ENCODE peak calls at places on chromosomes 16 and 17, in six cellular contexts. W, C, Q, S, L and A are unnamed samples. For H3K4me1, the result is how much of the 10 kb centered on the place peaks cover.

GRCh38 chr17:38885728-38886642 is 16.1 kb downstream of the LASP1 start:
- DNase-seq in W (no peak), C (no peak), L (no peak), Q (no peak), S (no peak), A (no peak)

GRCh38 chr17:44004077-44004760 is at the start of gene NAGS:
- DNase-seq in W (peak), L (no peak), Q (no peak), C (no peak), S (peak), A (no peak)

GRCh38 chr16:83513006-83513755 is 294.6 kb upstream of the HSBP1 start:
- DNase-seq in L (no peak), Q (no peak), S (no peak), C (no peak), W (no peak), A (no peak)

GRCh38 chr16:71883849-71884638 is at the start of gene ZNF821:
- DNase-seq in L (peak), S (peak), C (no peak), W (peak), Q (peak), A (peak)

GRCh38 chr17:74797824-74798223 is 21.7 kb upstream of the NAT9 start:
- DNase-seq in W (no peak), Q (no peak), C (no peak), L (no peak), S (no peak), A (no peak)

GRCh38 chr17:60141111-60142018 is 8.4 kb upstream of the CA4 start:
- DNase-seq in S (no peak), C (no peak), W (no peak), L (peak), Q (no peak), A (no peak)

GRCh38 chr17:77332981-77333685 is 192.4 kb downstream of the SEC14L1 start:
- DNase-seq in S (peak), L (no peak), Q (no peak), C (no peak), W (peak), A (no peak)

GRCh38 chr17:82922646-82923045 is 82.8 kb upstream of the ZNF750 start:
- DNase-seq in L (no peak), Q (peak), S (no peak), W (no peak), C (no peak), A (no peak)

GRCh38 chr16:75281826-75282225 is 30.4 kb upstream of the BCAR1 start:
- DNase-seq in C (no peak), L (no peak), Q (no peak), W (no peak), S (no peak), A (no peak)

GRCh38 chr16:11139624-11140375 is 116.2 kb downstream of the SOCS1 start:
- DNase-seq in W (no peak), S (no peak), C (no peak), Q (no peak), L (no peak), A (no peak)

GRCh38 chr17:4664230-4664629 is 22.8 kb upstream of the ALOX15 start:
- DNase-seq in C (no peak), S (no peak), L (no peak), Q (no peak), W (no peak), A (no peak)

GRCh38 chr17:4657678-4658077 is 16.2 kb upstream of the ALOX15 start:
- DNase-seq in Q (no peak), S (no peak), W (no peak), C (no peak), L (no peak), A (no peak)

GRCh38 chr17:4663711-4664110 is 22.2 kb upstream of the ALOX15 start:
- DNase-seq in L (no peak), C (no peak), S (no peak), W (no peak), Q (no peak), A (no peak)

DNA sequence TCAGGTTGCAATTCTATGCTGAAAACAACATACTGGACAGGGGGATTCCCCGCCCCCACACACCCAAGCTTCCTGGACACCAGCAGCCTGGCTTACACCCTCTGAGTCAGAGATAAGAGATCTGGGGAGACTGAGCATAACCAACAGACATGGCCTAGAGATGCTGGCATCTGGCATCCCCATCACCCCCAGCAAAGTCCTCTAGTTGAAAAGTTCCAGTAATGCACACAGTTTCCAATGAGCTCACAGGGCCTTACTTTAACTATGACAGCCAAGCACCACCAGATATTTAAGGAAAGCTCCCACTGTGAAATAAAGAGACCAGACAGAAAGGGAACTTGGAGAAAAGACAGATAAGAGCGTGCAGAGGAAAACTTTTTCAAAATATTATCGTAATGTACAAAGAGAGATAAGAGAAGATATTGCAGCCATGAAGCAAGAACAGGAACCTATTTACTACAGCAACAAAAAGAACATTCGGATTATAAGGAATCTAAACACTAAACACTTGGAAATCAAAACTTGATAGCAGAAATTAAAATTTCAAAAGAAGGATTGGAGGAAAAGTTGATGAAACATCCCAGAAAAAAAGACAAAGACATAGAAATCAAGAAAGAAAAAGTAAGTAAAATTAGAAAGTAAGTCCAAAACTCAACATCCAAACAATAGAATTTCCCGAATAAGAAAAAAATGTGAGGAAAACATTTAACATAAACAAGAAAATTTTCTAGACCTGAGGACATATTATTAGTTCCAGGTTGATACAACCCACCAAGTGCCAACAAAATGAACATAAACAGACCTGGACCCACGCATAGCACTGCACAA is 17.2 kb upstream of the ALOX15 start:
- DNase-seq in Q (no peak), W (no peak), S (peak), C (no peak), L (no peak), A (no peak)
- H3K4me3 ChIP-seq in Q (no peak), W (no peak), S (no peak), C (no peak), L (no peak), A (no peak)

GRCh38 chr17:20979792-20980083 is 63.1 kb downstream of the USP22 start:
- DNase-seq in Q (no peak), L (no peak), W (no peak), S (no peak), C (no peak), A (no peak)

GRCh38 chr17:20970329-20970728 is 72.5 kb downstream of the USP22 start:
- DNase-seq in C (no peak), S (no peak), Q (no peak), L (no peak), W (no peak), A (no peak)

GRCh38 chr17:20981046-20981920 is 61.5 kb downstream of the USP22 start:
- DNase-seq in Q (no peak), W (no peak), S (no peak), C (no peak), L (peak), A (no peak)

GRCh38 chr17:20975566-20975965 is 67.2 kb downstream of the USP22 start:
- DNase-seq in L (no peak), W (no peak), Q (no peak), S (no peak), C (no peak), A (no peak)
- H3K4me1 ChIP-seq in L (under half), W (under half), Q (under half), S (under half), C (under half), A (under half)

DNA sequence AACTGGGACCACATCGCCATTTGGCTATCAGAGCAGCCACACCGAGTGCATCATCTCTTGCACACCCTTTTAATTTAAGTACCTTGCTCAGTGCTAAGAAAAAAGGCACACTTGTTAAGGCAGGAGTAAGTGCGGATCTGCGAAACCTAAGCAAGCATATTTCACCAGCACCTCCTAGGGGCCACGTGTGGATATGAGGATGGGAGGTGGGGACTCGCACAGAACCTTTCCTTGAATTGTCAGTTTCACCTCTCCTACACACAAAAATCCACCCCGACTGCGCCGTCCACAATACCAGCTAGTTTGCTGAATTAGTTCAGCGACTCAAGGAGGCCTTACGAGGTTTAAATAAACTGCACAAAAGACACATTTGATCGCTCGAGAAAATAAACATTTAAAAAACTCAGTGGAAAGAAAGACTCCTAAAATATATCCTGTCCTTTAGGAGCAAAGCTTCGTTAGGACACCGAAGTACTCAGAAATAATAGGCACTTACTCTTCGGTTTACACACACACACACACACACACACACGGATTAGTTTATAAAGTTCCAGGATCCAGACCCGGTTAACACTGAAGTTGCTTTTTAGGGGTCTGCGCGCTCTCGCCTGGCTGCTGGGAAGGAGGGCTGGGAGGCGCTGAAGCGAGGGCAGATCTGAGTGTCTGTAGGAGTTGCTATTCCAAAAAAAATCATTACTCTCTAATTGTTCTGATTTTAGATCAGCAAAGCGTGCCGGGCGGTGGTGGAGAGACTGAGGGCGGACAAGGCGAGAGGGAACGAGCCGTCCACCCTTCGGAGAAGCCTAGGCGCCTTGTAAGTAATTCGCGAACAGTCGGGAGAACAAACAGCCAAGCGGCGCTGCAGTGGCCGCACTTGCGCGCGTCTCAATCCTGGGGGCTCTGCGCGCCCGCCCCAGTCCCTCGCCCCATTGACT is 1.0 kb upstream of the KCNJ2 start:
- DNase-seq in Q (peak), S (peak), C (peak), L (peak), W (peak), A (peak)
- TF ChIP-seq CTCF in Q (peak), S (peak), C (peak), L (peak), W (peak), A (peak)

GRCh38 chr17:28369684-28370034 is 448 bp downstream of the VTN start:
- DNase-seq in Q (no peak), C (no peak), W (no peak), S (no peak), L (no peak), A (no peak)

GRCh38 chr17:28368915-28369683 is 1.0 kb downstream of the VTN start:
- DNase-seq in S (no peak), W (no peak), Q (no peak), C (no peak), L (no peak), A (no peak)

GRCh38 chr17:28371245-28372202 is at the start of gene SARM1:
- DNase-seq in S (peak), W (peak), C (peak), L (peak), Q (peak), A (peak)

GRCh38 chr17:28370035-28370743 is at the start of gene VTN:
- DNase-seq in C (no peak), W (no peak), L (no peak), Q (peak), S (peak), A (peak)

GRCh38 chr17:28370744-28371103 is 617 bp upstream of the VTN start:
- DNase-seq in L (no peak), Q (no peak), W (no peak), C (no peak), S (no peak), A (no peak)
- H3K4me3 ChIP-seq in L (no peak), Q (peak), W (no peak), C (peak), S (no peak), A (no peak)